ENCODE peak calls at places on chromosomes 3 and 15, in eight cellular contexts. One of them, this sample, is unnamed.

GRCh38 chr3:124014366-124014942 is 22.5 kb upstream of the ROPN1 start:
- DNase-seq in GM12878: no peak
- DNase-seq in tibial nerve: no peak
- DNase-seq in lower leg skin: no peak
- DNase-seq in psoas muscle: no peak
- DNase-seq in CD8-positive, alpha-beta T cell: no peak
- DNase-seq in cardiac fibroblast: peak
- DNase-seq in mucosa of descending colon: no peak
- DNase-seq in this sample: no peak

GRCh38 chr3:49929333-49930240 is at the start of gene MON1A:
- DNase-seq in GM12878: peak
- DNase-seq in tibial nerve: peak
- DNase-seq in lower leg skin: peak
- DNase-seq in psoas muscle: peak
- DNase-seq in CD8-positive, alpha-beta T cell: peak
- DNase-seq in cardiac fibroblast: peak
- DNase-seq in mucosa of descending colon: peak
- DNase-seq in this sample: peak

GRCh38 chr15:32870240-32871033 is 152.6 kb downstream of the GREM1 start:
- DNase-seq in GM12878: peak
- DNase-seq in tibial nerve: no peak
- DNase-seq in lower leg skin: no peak
- DNase-seq in psoas muscle: no peak
- DNase-seq in CD8-positive, alpha-beta T cell: no peak
- DNase-seq in cardiac fibroblast: peak
- DNase-seq in mucosa of descending colon: no peak
- DNase-seq in this sample: peak

GRCh38 chr15:74901612-74902063 is 5.0 kb downstream of the FAM219B start:
- DNase-seq in GM12878: no peak
- DNase-seq in tibial nerve: peak
- DNase-seq in lower leg skin: peak
- DNase-seq in psoas muscle: peak
- DNase-seq in CD8-positive, alpha-beta T cell: peak
- DNase-seq in cardiac fibroblast: peak
- DNase-seq in mucosa of descending colon: peak
- DNase-seq in this sample: no peak

GRCh38 chr3:185823280-185824044 is 1.4 kb downstream of the IGF2BP2 start:
- DNase-seq in GM12878: no peak
- DNase-seq in tibial nerve: peak
- DNase-seq in lower leg skin: peak
- DNase-seq in psoas muscle: peak
- DNase-seq in CD8-positive, alpha-beta T cell: no peak
- DNase-seq in cardiac fibroblast: peak
- DNase-seq in mucosa of descending colon: peak
- DNase-seq in this sample: no peak

GRCh38 chr15:66481107-66481856 is 16.3 kb downstream of the SNAPC5 start:
- DNase-seq in GM12878: no peak
- DNase-seq in tibial nerve: no peak
- DNase-seq in lower leg skin: no peak
- DNase-seq in psoas muscle: no peak
- DNase-seq in CD8-positive, alpha-beta T cell: no peak
- DNase-seq in cardiac fibroblast: no peak
- DNase-seq in mucosa of descending colon: no peak
- DNase-seq in this sample: no peak

GRCh38 chr3:27165348-27165747 is 203.8 kb downstream of the NEK10 start:
- DNase-seq in GM12878: no peak
- DNase-seq in tibial nerve: no peak
- DNase-seq in lower leg skin: peak
- DNase-seq in psoas muscle: no peak
- DNase-seq in CD8-positive, alpha-beta T cell: no peak
- DNase-seq in cardiac fibroblast: peak
- DNase-seq in mucosa of descending colon: no peak
- DNase-seq in this sample: no peak

GRCh38 chr15:85726446-85726845 is 68.3 kb downstream of the KLHL25 start:
- DNase-seq in GM12878: no peak
- DNase-seq in tibial nerve: no peak
- DNase-seq in lower leg skin: no peak
- DNase-seq in psoas muscle: no peak
- DNase-seq in CD8-positive, alpha-beta T cell: no peak
- DNase-seq in cardiac fibroblast: no peak
- DNase-seq in mucosa of descending colon: no peak
- DNase-seq in this sample: no peak

GRCh38 chr15:66078196-66078928 is 175.2 kb downstream of the MEGF11 start:
- DNase-seq in GM12878: no peak
- DNase-seq in tibial nerve: no peak
- DNase-seq in lower leg skin: no peak
- DNase-seq in psoas muscle: no peak
- DNase-seq in CD8-positive, alpha-beta T cell: no peak
- DNase-seq in cardiac fibroblast: no peak
- DNase-seq in mucosa of descending colon: no peak
- DNase-seq in this sample: no peak

GRCh38 chr3:101890716-101891115 is 41.4 kb downstream of the NFKBIZ start:
- DNase-seq in GM12878: no peak
- DNase-seq in tibial nerve: no peak
- DNase-seq in lower leg skin: no peak
- DNase-seq in psoas muscle: no peak
- DNase-seq in CD8-positive, alpha-beta T cell: no peak
- DNase-seq in cardiac fibroblast: peak
- DNase-seq in mucosa of descending colon: no peak
- DNase-seq in this sample: no peak

GRCh38 chr3:60114191-60114590 is 1064.4 kb upstream of the CFAP20DC start:
- DNase-seq in GM12878: no peak
- DNase-seq in tibial nerve: no peak
- DNase-seq in lower leg skin: no peak
- DNase-seq in psoas muscle: no peak
- DNase-seq in CD8-positive, alpha-beta T cell: no peak
- DNase-seq in cardiac fibroblast: no peak
- DNase-seq in mucosa of descending colon: no peak
- DNase-seq in this sample: no peak

GRCh38 chr15:100241572-100242479 is 99.9 kb downstream of the ADAMTS17 start:
- DNase-seq in GM12878: no peak
- DNase-seq in tibial nerve: peak
- DNase-seq in lower leg skin: no peak
- DNase-seq in psoas muscle: no peak
- DNase-seq in CD8-positive, alpha-beta T cell: no peak
- DNase-seq in cardiac fibroblast: peak
- DNase-seq in mucosa of descending colon: no peak
- DNase-seq in this sample: no peak

GRCh38 chr3:55074861-55075260 is 147.0 kb upstream of the LRTM1 start:
- DNase-seq in GM12878: no peak
- DNase-seq in tibial nerve: no peak
- DNase-seq in lower leg skin: no peak
- DNase-seq in psoas muscle: no peak
- DNase-seq in CD8-positive, alpha-beta T cell: no peak
- DNase-seq in cardiac fibroblast: no peak
- DNase-seq in mucosa of descending colon: no peak
- DNase-seq in this sample: no peak

GRCh38 chr3:74661672-74662071 is 47.2 kb upstream of the CNTN3 start:
- DNase-seq in GM12878: no peak
- DNase-seq in tibial nerve: no peak
- DNase-seq in lower leg skin: no peak
- DNase-seq in psoas muscle: no peak
- DNase-seq in CD8-positive, alpha-beta T cell: no peak
- DNase-seq in cardiac fibroblast: no peak
- DNase-seq in mucosa of descending colon: no peak
- DNase-seq in this sample: no peak

GRCh38 chr3:82080261-82080660 is 318.8 kb upstream of the GBE1 start:
- DNase-seq in GM12878: no peak
- DNase-seq in tibial nerve: no peak
- DNase-seq in lower leg skin: no peak
- DNase-seq in psoas muscle: no peak
- DNase-seq in CD8-positive, alpha-beta T cell: no peak
- DNase-seq in cardiac fibroblast: no peak
- DNase-seq in mucosa of descending colon: no peak
- DNase-seq in this sample: no peak

GRCh38 chr3:140290105-140290504 is 355.1 kb downstream of the CLSTN2 start:
- DNase-seq in GM12878: no peak
- DNase-seq in tibial nerve: no peak
- DNase-seq in lower leg skin: no peak
- DNase-seq in psoas muscle: no peak
- DNase-seq in CD8-positive, alpha-beta T cell: no peak
- DNase-seq in cardiac fibroblast: no peak
- DNase-seq in mucosa of descending colon: no peak
- DNase-seq in this sample: no peak

GRCh38 chr3:123571973-123572365 is 12.9 kb downstream of the HACD2 start:
- DNase-seq in GM12878: no peak
- DNase-seq in tibial nerve: no peak
- DNase-seq in lower leg skin: no peak
- DNase-seq in psoas muscle: no peak
- DNase-seq in CD8-positive, alpha-beta T cell: no peak
- DNase-seq in cardiac fibroblast: no peak
- DNase-seq in mucosa of descending colon: no peak
- DNase-seq in this sample: no peak

GRCh38 chr3:183278479-183279088 is 25.5 kb downstream of the B3GNT5 start:
- DNase-seq in GM12878: no peak
- DNase-seq in tibial nerve: no peak
- DNase-seq in lower leg skin: no peak
- DNase-seq in psoas muscle: no peak
- DNase-seq in CD8-positive, alpha-beta T cell: no peak
- DNase-seq in cardiac fibroblast: no peak
- DNase-seq in mucosa of descending colon: no peak
- DNase-seq in this sample: no peak

DNA sequence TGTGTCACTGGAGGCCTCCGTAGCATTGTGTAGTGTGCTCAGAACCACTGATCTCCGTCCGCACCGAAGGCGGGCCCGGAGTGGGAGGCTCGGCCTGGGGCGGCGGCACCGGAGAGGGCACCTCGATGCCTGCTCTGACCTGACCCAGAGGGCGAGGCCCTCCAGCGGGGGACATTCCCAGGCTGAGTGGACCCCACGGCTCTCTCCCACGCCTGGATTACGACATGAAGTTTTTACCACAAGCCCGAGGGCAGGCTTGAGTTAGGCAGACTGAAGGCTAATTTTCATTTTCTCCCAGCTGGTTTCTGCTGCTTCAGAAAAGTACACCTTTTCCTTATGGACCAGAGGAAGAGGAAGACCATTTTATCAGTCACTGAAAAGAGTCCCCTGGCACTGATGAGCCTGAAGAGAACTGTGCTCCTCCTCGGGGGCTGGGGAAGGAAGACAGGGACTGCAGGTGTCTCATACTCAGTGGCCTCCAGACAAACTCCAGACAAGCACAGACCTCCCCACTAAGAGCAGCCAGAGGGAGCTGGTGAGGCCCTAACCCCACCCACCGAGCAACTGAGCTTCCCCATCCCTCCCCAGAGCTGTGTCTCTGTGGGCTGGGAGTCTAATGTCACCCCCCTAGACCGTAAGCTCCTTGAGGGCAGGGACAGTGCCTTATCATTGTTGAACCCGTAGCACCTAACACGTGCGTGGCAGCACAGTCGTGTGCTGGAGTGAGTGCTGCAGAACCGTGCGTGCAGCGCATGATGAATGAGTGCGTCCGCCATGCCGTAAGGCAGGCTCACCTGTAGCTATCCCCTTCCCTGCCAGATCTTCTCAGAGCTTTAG is 74.5 kb upstream of the BLM start:
- DNase-seq in GM12878: no peak
- DNase-seq in tibial nerve: no peak
- DNase-seq in lower leg skin: no peak
- DNase-seq in psoas muscle: no peak
- DNase-seq in CD8-positive, alpha-beta T cell: no peak
- DNase-seq in cardiac fibroblast: no peak
- DNase-seq in mucosa of descending colon: no peak
- DNase-seq in this sample: no peak
- TF ChIP-seq CTCF in GM12878: no peak
- TF ChIP-seq CTCF in tibial nerve: no peak
- TF ChIP-seq CTCF in lower leg skin: no peak
- TF ChIP-seq CTCF in psoas muscle: no peak
- TF ChIP-seq CTCF in CD8-positive, alpha-beta T cell: no peak
- TF ChIP-seq CTCF in cardiac fibroblast: no peak
- TF ChIP-seq CTCF in mucosa of descending colon: no peak
- TF ChIP-seq CTCF in this sample: peak

DNA sequence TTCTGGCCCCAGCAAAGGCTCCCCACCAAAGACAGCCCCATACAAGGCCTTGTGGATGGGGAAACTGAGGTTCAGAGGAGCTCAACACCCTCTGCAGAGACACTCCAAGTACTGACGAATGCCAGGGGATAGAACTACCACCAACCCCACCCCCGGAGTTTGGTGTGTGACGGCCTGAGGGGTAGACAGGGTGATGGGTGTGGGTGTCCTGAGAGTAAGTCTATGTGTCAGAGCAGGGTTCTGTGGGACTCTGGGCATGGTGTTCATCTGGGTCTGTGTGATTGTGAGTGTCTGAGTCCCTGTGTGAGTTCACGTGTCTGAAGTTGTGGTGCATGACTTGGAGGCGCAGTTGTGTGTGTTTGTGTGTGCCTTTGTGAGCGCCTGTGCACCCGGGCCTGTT is 7.4 kb downstream of the PTH1R start:
- DNase-seq in GM12878: no peak
- DNase-seq in tibial nerve: no peak
- DNase-seq in lower leg skin: no peak
- DNase-seq in psoas muscle: no peak
- DNase-seq in CD8-positive, alpha-beta T cell: no peak
- DNase-seq in cardiac fibroblast: no peak
- DNase-seq in mucosa of descending colon: no peak
- DNase-seq in this sample: no peak
- H3K4me3 ChIP-seq in GM12878: no peak
- H3K4me3 ChIP-seq in tibial nerve: no peak
- H3K4me3 ChIP-seq in lower leg skin: no peak
- H3K4me3 ChIP-seq in psoas muscle: no peak
- H3K4me3 ChIP-seq in CD8-positive, alpha-beta T cell: no peak
- H3K4me3 ChIP-seq in cardiac fibroblast: no peak
- H3K4me3 ChIP-seq in mucosa of descending colon: no peak
- H3K4me3 ChIP-seq in this sample: no peak

GRCh38 chr15:73712107-73712506 is 27.9 kb downstream of the CD276 start:
- DNase-seq in GM12878: no peak
- DNase-seq in tibial nerve: no peak
- DNase-seq in lower leg skin: no peak
- DNase-seq in psoas muscle: no peak
- DNase-seq in CD8-positive, alpha-beta T cell: no peak
- DNase-seq in cardiac fibroblast: no peak
- DNase-seq in mucosa of descending colon: no peak
- DNase-seq in this sample: no peak
- TF ChIP-seq CTCF in GM12878: no peak
- TF ChIP-seq CTCF in tibial nerve: no peak
- TF ChIP-seq CTCF in lower leg skin: no peak
- TF ChIP-seq CTCF in psoas muscle: no peak
- TF ChIP-seq CTCF in CD8-positive, alpha-beta T cell: no peak
- TF ChIP-seq CTCF in cardiac fibroblast: no peak
- TF ChIP-seq CTCF in mucosa of descending colon: no peak
- TF ChIP-seq CTCF in this sample: no peak

DNA sequence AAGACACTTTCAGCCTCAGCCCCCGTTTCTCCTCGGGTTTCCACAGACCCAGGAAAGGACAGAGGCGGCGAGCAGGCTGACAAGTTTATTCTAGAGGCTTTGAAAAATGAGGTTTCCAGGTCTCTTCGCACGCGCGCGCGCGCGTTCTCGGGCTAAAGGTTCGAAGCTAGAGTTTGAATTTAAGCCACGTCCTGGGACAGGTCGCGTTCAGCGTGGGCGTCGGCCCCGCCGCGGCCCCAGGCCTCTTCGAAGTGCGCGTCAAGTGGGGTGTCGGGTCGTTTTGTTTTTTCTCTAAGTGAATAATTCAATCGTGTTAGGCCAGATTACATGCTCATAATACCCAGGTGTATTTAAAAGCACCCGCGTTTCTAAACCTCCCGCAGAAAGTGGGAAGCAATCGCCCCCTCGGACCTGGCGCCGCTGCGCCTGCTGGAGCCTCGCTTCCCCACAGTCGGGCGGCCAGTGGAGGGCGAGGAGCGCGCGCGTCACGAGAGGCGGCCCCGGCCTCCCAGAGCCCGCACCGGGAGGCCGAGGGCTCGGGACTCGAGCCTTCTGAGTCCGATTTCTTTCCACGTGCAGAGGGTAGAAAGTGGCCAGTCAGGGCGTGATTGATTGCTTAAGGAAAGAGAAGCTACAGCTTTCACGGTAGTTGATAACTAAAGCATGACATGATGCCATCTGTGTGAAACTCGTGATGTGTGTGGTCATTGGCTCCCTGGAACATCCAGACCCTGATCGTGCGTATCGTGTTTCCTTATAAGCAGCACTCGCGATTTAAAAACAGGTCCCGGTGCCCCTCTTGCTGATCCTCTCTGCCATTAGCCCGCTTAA is 15.8 kb upstream of the SOX2 start:
- DNase-seq in GM12878: no peak
- DNase-seq in tibial nerve: no peak
- DNase-seq in lower leg skin: no peak
- DNase-seq in psoas muscle: no peak
- DNase-seq in CD8-positive, alpha-beta T cell: no peak
- DNase-seq in cardiac fibroblast: no peak
- DNase-seq in mucosa of descending colon: peak
- DNase-seq in this sample: no peak
- H3K4me3 ChIP-seq in GM12878: no peak
- H3K4me3 ChIP-seq in tibial nerve: peak
- H3K4me3 ChIP-seq in lower leg skin: peak
- H3K4me3 ChIP-seq in psoas muscle: peak
- H3K4me3 ChIP-seq in CD8-positive, alpha-beta T cell: no peak
- H3K4me3 ChIP-seq in cardiac fibroblast: peak
- H3K4me3 ChIP-seq in mucosa of descending colon: no peak
- H3K4me3 ChIP-seq in this sample: peak

This sample was measured in GM12864.